ENCODE peak calls at places on chromosomes 2 and 18, in four cellular contexts. A is AG08395; R is activated CD8-positive, alpha-beta T cell treated with anti-CD3 and anti-CD28 coated beads, Interleukin-2, amount 10 ng/mL, durations not matched to agents 7 days and 5 days; V is sciatic nerve. Z is an unnamed sample.

GRCh38 chr18:6239716-6240115 is 175.0 kb downstream of the L3MBTL4 start:
- DNase-seq in R (no peak), A (no peak), V (no peak), Z (no peak)

GRCh38 chr2:238251986-238252385 is 12.1 kb upstream of the HES6 start:
- DNase-seq in A (no peak), V (no peak), R (no peak), Z (no peak)

GRCh38 chr2:9102861-9103662 is 99.6 kb upstream of the MBOAT2 start:
- DNase-seq in R (no peak), A (no peak), V (no peak), Z (peak; percentile 59)

GRCh38 chr2:231674587-231675334 is 33.6 kb upstream of the PTMA start:
- DNase-seq in V (peak; percentile 88), R (peak; percentile 74), A (peak; percentile 60), Z (peak; percentile 78)

GRCh38 chr2:37287966-37288365 is 36.7 kb downstream of the PRKD3 start:
- DNase-seq in V (no peak), R (peak; percentile 24), A (no peak), Z (no peak)

GRCh38 chr2:128425216-128425615 is 106.5 kb upstream of the HS6ST1 start:
- DNase-seq in R (no peak), V (peak; percentile 10), A (no peak), Z (no peak)

GRCh38 chr2:19617251-19617650 is 258.8 kb upstream of the OSR1 start:
- DNase-seq in R (no peak), A (no peak), V (no peak), Z (no peak)

GRCh38 chr2:236166781-236167296 is 1.3 kb downstream of the GBX2 start:
- DNase-seq in R (no peak), V (no peak), A (no peak), Z (no peak)

GRCh38 chr2:145530653-145531052 is 1010.7 kb upstream of the ZEB2 start:
- DNase-seq in V (no peak), A (no peak), R (no peak), Z (peak; percentile 3)

GRCh38 chr2:170712653-170713279 is 2.4 kb upstream of the SP5 start:
- DNase-seq in A (no peak), V (no peak), R (no peak), Z (no peak)

GRCh38 chr18:62450546-62451395 is 72.1 kb upstream of the ZCCHC2 start:
- DNase-seq in V (peak; percentile 63), R (no peak), A (peak; percentile 83), Z (peak; percentile 95)

GRCh38 chr2:45404807-45405297 is 206.2 kb downstream of the SRBD1 start:
- DNase-seq in A (peak; percentile 13), R (no peak), V (no peak), Z (peak; percentile 86)

GRCh38 chr2:208375452-208376068 is 31.0 kb upstream of the PTH2R start:
- DNase-seq in V (no peak), A (no peak), R (no peak), Z (no peak)

GRCh38 chr2:156803243-156803642 is 367.1 kb downstream of the GPD2 start:
- DNase-seq in R (no peak), V (no peak), A (no peak), Z (peak; percentile 10)

GRCh38 chr2:85705680-85706039 is 11.5 kb downstream of the GNLY start:
- DNase-seq in V (no peak), A (peak; percentile 81), R (no peak), Z (peak; percentile 80)

GRCh38 chr2:8599421-8600242 is 82.2 kb upstream of the ID2 start:
- DNase-seq in V (no peak), A (no peak), R (no peak), Z (no peak)

GRCh38 chr2:80026040-80026729 is 278.4 kb downstream of the LRRTM1 start:
- DNase-seq in R (no peak), A (peak; percentile 7), V (no peak), Z (peak; percentile 8)

Z was measured in kidney tubule cell.